ENCODE peak calls at places on chromosomes 11 and 22, in ten cellular contexts. X, L, M, N, K, D, G, P, W and V are unnamed samples. For H3K36me3 and H3K9me3, the result is how much of the 10 kb centered on the place peaks cover.

GRCh38 chr11:58880166-58880565 is 35.7 kb upstream of the GLYATL2 start:
- DNase-seq in D (no peak), X (no peak), K (no peak), P (no peak), M (no peak), W (no peak), L (no peak), N (no peak), G (no peak), V (no peak)

GRCh38 chr11:76885390-76886097 is 24.8 kb downstream of the ACER3 start:
- DNase-seq in N (no peak), X (peak), P (peak), L (no peak), D (no peak), M (peak), G (no peak), W (no peak), K (no peak), V (no peak)

GRCh38 chr22:47169801-47170140 is 407.3 kb downstream of the TBC1D22A start:
- DNase-seq in N (no peak), X (peak), W (no peak), K (no peak), P (no peak), D (no peak), G (no peak), M (peak), L (no peak), V (no peak)

GRCh38 chr11:70176940-70177689 is 26.0 kb upstream of the FADD start:
- DNase-seq in G (peak), K (no peak), N (peak), L (no peak), X (no peak), P (no peak), W (peak), M (no peak), D (peak), V (peak)

GRCh38 chr11:67470337-67471002 is 1.4 kb upstream of the TMEM134 start:
- DNase-seq in K (no peak), W (no peak), M (no peak), D (no peak), N (no peak), P (no peak), L (no peak), X (no peak), G (no peak), V (no peak)

GRCh38 chr11:20161230-20161918 is 1.1 kb upstream of the DBX1 start:
- DNase-seq in X (no peak), K (peak), W (peak), N (no peak), D (no peak), P (no peak), L (no peak), M (no peak), G (no peak), V (no peak)

GRCh38 chr11:34632105-34632780 is 11.3 kb downstream of the EHF start:
- DNase-seq in G (peak), N (no peak), X (no peak), W (no peak), D (no peak), M (no peak), L (no peak), P (no peak), K (peak), V (no peak)

GRCh38 chr11:132196928-132197327 is 826.5 kb downstream of the NTM start:
- DNase-seq in N (no peak), M (no peak), G (no peak), L (no peak), P (no peak), W (no peak), D (no peak), K (no peak), X (no peak), V (no peak)

GRCh38 chr11:94144233-94144632 is 15.6 kb downstream of the PANX1 start:
- DNase-seq in X (no peak), P (no peak), L (no peak), W (no peak), D (no peak), G (no peak), M (no peak), K (no peak), N (no peak), V (no peak)

GRCh38 chr22:47918936-47919505 is 1156.6 kb downstream of the TBC1D22A start:
- DNase-seq in L (no peak), X (no peak), D (peak), M (no peak), K (peak), G (no peak), W (no peak), N (no peak), P (no peak), V (no peak)

GRCh38 chr22:39913886-39914285 is 13.0 kb downstream of the GRAP2 start:
- DNase-seq in M (no peak), X (no peak), P (no peak), W (no peak), G (no peak), K (no peak), L (no peak), D (no peak), N (no peak), V (peak)
- H3K4me3 ChIP-seq in M (no peak), X (no peak), P (no peak), W (no peak), G (no peak), K (no peak), L (no peak), D (no peak), N (no peak), V (no peak)

GRCh38 chr11:18729426-18729825 is 3.4 kb upstream of the IGSF22 start:
- DNase-seq in D (no peak), G (no peak), K (no peak), P (no peak), X (no peak), L (no peak), M (no peak), N (no peak), W (no peak), V (no peak)
- H3K36me3 ChIP-seq in D (under half), G (under half), K (under half), P (under half), X (under half), L (under half), M (under half), N (under half), W (under half), V (under half)

GRCh38 chr11:48242501-48242900 is 2.4 kb upstream of the OR4X2 start:
- DNase-seq in G (no peak), K (no peak), W (no peak), P (no peak), N (no peak), D (no peak), M (no peak), L (no peak), X (no peak), V (no peak)
- H3K9me3 ChIP-seq in G (under half), K (under half), W (under half), P (under half), N (under half), D (under half), M (under half), L (under half), X (under half), V (under half)

DNA sequence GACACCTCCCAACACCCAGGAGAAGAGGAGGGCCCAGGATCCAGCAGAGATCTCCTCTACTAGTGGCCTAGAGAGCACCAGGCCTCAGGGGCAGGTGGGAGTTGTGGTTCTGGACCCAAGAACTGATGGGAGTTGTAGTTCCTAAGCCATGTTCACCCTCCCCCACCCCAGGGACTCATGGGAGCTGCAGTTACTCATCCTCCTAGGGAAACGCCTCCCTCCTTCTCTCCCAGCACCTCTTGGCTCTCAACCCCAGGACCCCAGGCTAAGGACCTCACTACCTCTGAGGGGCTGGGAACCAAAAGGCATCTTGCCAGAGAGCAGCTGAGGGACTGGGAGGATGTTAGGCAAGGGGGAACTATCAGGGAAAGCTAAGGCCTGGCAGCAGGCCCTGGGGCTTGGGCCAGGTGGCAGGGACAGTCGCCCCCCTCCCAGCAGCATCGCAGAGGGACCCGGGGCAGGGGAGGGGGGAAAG is 28.8 kb downstream of the SLC22A12 start:
- DNase-seq in D (peak), X (no peak), L (no peak), W (no peak), P (peak), N (no peak), M (peak), K (peak), G (peak), V (no peak)
- H3K4me3 ChIP-seq in D (no peak), X (no peak), L (no peak), W (no peak), P (no peak), N (no peak), M (no peak), K (no peak), G (no peak), V (no peak)

DNA sequence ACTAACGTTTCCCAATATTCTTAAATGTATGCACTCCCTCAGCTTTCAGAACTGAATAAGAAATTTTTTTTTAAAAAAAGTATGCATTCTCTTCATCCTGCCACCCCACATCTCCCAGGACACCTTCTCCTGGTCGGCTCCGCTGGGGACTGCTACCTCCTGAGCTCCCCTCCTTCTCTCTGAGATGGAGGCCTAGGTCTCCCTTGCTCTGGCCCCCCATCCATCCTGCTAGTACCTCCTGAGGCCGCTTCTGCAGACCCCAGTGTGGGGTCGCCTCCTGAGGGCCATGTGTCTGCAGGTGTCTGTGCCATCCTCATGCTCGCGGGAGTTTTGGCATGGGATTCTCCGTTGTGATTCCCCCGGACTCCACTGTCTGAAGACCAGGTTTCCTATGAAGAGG is 27.8 kb downstream of the FAM118A start:
- DNase-seq in M (no peak), L (no peak), G (no peak), D (no peak), K (no peak), N (no peak), W (no peak), X (no peak), P (no peak), V (no peak)
- H3K36me3 ChIP-seq in M (half or more), L (under half), G (under half), D (half or more), K (under half), N (under half), W (under half), X (under half), P (under half), V (under half)